ENCODE peak calls at places on chromosomes 7 and 10, in four cellular contexts. One of them, this sample, is unnamed.

GRCh38 chr7:42247301-42247700 is 10.3 kb upstream of the GLI3 start:
- DNase-seq in endothelial cell: no peak
- DNase-seq in AG09309: no peak
- DNase-seq in keratinocyte: no peak
- DNase-seq in this sample: no peak

GRCh38 chr10:24446739-24447138 is 237.8 kb downstream of the KIAA1217 start:
- DNase-seq in AG09309: no peak
- DNase-seq in keratinocyte: no peak
- DNase-seq in endothelial cell: no peak
- DNase-seq in this sample: peak

GRCh38 chr10:75466886-75467285 is 35.5 kb downstream of the LRMDA start:
- DNase-seq in endothelial cell: no peak
- DNase-seq in keratinocyte: no peak
- DNase-seq in AG09309: no peak
- DNase-seq in this sample: no peak

GRCh38 chr10:126110434-126110833 is 214.1 kb downstream of the FANK1 start:
- DNase-seq in AG09309: peak
- DNase-seq in endothelial cell: no peak
- DNase-seq in keratinocyte: no peak
- DNase-seq in this sample: no peak

GRCh38 chr10:127148066-127148932 is 48.1 kb downstream of the INSYN2A start:
- DNase-seq in AG09309: no peak
- DNase-seq in keratinocyte: peak
- DNase-seq in endothelial cell: no peak
- DNase-seq in this sample: peak

GRCh38 chr7:102261451-102261850 is 25.2 kb upstream of the SH2B2 start:
- DNase-seq in keratinocyte: no peak
- DNase-seq in AG09309: no peak
- DNase-seq in endothelial cell: no peak
- DNase-seq in this sample: no peak

GRCh38 chr10:12848439-12849173 is 152.9 kb downstream of the CCDC3 start:
- DNase-seq in keratinocyte: no peak
- DNase-seq in AG09309: no peak
- DNase-seq in endothelial cell: no peak
- DNase-seq in this sample: no peak

GRCh38 chr10:97059006-97059871 is 126.5 kb downstream of the SLIT1 start:
- DNase-seq in endothelial cell: peak
- DNase-seq in keratinocyte: no peak
- DNase-seq in AG09309: no peak
- DNase-seq in this sample: no peak

GRCh38 chr10:123270221-123270620 is 116.0 kb downstream of the BUB3 start:
- DNase-seq in AG09309: peak
- DNase-seq in keratinocyte: no peak
- DNase-seq in endothelial cell: no peak
- DNase-seq in this sample: no peak

GRCh38 chr7:45921699-45922519 is 837 bp upstream of the IGFBP3 start:
- DNase-seq in endothelial cell: peak
- DNase-seq in keratinocyte: no peak
- DNase-seq in AG09309: no peak
- DNase-seq in this sample: no peak

GRCh38 chr7:11237742-11238141 is 264.1 kb downstream of the PHF14 start:
- DNase-seq in keratinocyte: no peak
- DNase-seq in endothelial cell: no peak
- DNase-seq in AG09309: no peak
- DNase-seq in this sample: no peak

GRCh38 chr7:141097430-141097829 is 23.6 kb downstream of the TMEM178B start:
- DNase-seq in endothelial cell: peak
- DNase-seq in AG09309: no peak
- DNase-seq in keratinocyte: no peak
- DNase-seq in this sample: no peak

GRCh38 chr7:6232534-6232933 is 39.9 kb downstream of the CYTH3 start:
- DNase-seq in endothelial cell: no peak
- DNase-seq in keratinocyte: no peak
- DNase-seq in AG09309: no peak
- DNase-seq in this sample: no peak

GRCh38 chr7:4878336-4879335 is 4.9 kb downstream of the RADIL start:
- DNase-seq in AG09309: no peak
- DNase-seq in endothelial cell: no peak
- DNase-seq in keratinocyte: no peak
- DNase-seq in this sample: no peak

GRCh38 chr7:98051118-98051744 is 55.4 kb upstream of the LMTK2 start:
- DNase-seq in AG09309: no peak
- DNase-seq in endothelial cell: peak
- DNase-seq in keratinocyte: no peak
- DNase-seq in this sample: no peak

GRCh38 chr10:100737359-100738054 is 7.9 kb upstream of the PAX2 start:
- DNase-seq in keratinocyte: no peak
- DNase-seq in AG09309: no peak
- DNase-seq in endothelial cell: no peak
- DNase-seq in this sample: no peak

GRCh38 chr7:144513332-144513731 is 109.8 kb upstream of the NOBOX start:
- DNase-seq in keratinocyte: no peak
- DNase-seq in AG09309: no peak
- DNase-seq in endothelial cell: peak
- DNase-seq in this sample: no peak

GRCh38 chr10:131703527-131703926 is 197.3 kb upstream of the PPP2R2D start:
- DNase-seq in AG09309: no peak
- DNase-seq in keratinocyte: no peak
- DNase-seq in endothelial cell: no peak
- DNase-seq in this sample: no peak

GRCh38 chr7:116252249-116252648 is 41.9 kb downstream of the TES start:
- DNase-seq in endothelial cell: no peak
- DNase-seq in AG09309: no peak
- DNase-seq in keratinocyte: no peak
- DNase-seq in this sample: no peak

GRCh38 chr7:28013441-28013840 is 167.2 kb downstream of the JAZF1 start:
- DNase-seq in keratinocyte: no peak
- DNase-seq in endothelial cell: no peak
- DNase-seq in AG09309: no peak
- DNase-seq in this sample: no peak

GRCh38 chr7:113561446-113561845 is 357.4 kb downstream of the PPP1R3A start:
- DNase-seq in endothelial cell: no peak
- DNase-seq in keratinocyte: no peak
- DNase-seq in AG09309: no peak
- DNase-seq in this sample: no peak

GRCh38 chr7:112350596-112350995 is 99.7 kb upstream of the IFRD1 start:
- DNase-seq in keratinocyte: no peak
- DNase-seq in endothelial cell: no peak
- DNase-seq in AG09309: no peak
- DNase-seq in this sample: no peak

GRCh38 chr10:61475449-61475873 is 22.3 kb upstream of the TMEM26 start:
- DNase-seq in endothelial cell: no peak
- DNase-seq in keratinocyte: no peak
- DNase-seq in AG09309: peak
- DNase-seq in this sample: no peak

GRCh38 chr10:117609095-117609821 is 66.7 kb downstream of the EMX2 start:
- DNase-seq in endothelial cell: no peak
- DNase-seq in keratinocyte: peak
- DNase-seq in AG09309: no peak
- DNase-seq in this sample: peak

GRCh38 chr7:158702196-158702595 is 2.4 kb downstream of the NCAPG2 start:
- DNase-seq in keratinocyte: no peak
- DNase-seq in endothelial cell: no peak
- DNase-seq in AG09309: no peak
- DNase-seq in this sample: no peak

GRCh38 chr10:5146920-5147254 is 38.1 kb downstream of the AKR1C8 start:
- DNase-seq in AG09309: no peak
- DNase-seq in endothelial cell: no peak
- DNase-seq in keratinocyte: no peak
- DNase-seq in this sample: no peak

GRCh38 chr7:158558816-158559215 is 28.8 kb downstream of the PTPRN2 start:
- DNase-seq in keratinocyte: no peak
- DNase-seq in AG09309: no peak
- DNase-seq in endothelial cell: no peak
- DNase-seq in this sample: no peak

GRCh38 chr7:96599288-96599936 is 110.2 kb downstream of the SEM1 start:
- DNase-seq in keratinocyte: no peak
- DNase-seq in endothelial cell: no peak
- DNase-seq in AG09309: no peak
- DNase-seq in this sample: no peak

GRCh38 chr7:96591159-96591899 is 118.3 kb downstream of the SEM1 start:
- DNase-seq in keratinocyte: no peak
- DNase-seq in AG09309: no peak
- DNase-seq in endothelial cell: no peak
- DNase-seq in this sample: no peak

GRCh38 chr7:96598421-96598820 is 111.2 kb downstream of the SEM1 start:
- DNase-seq in endothelial cell: no peak
- DNase-seq in AG09309: no peak
- DNase-seq in keratinocyte: no peak
- DNase-seq in this sample: no peak

GRCh38 chr7:96591900-96592676 is 117.6 kb downstream of the SEM1 start:
- DNase-seq in endothelial cell: no peak
- DNase-seq in keratinocyte: no peak
- DNase-seq in AG09309: no peak
- DNase-seq in this sample: no peak

GRCh38 chr7:96596120-96596826 is 113.4 kb downstream of the SEM1 start:
- DNase-seq in keratinocyte: no peak
- DNase-seq in AG09309: no peak
- DNase-seq in endothelial cell: no peak
- DNase-seq in this sample: no peak
- TF ChIP-seq CTCF in keratinocyte: peak
- TF ChIP-seq CTCF in AG09309: peak
- TF ChIP-seq CTCF in endothelial cell: peak
- TF ChIP-seq CTCF in this sample: peak

DNA sequence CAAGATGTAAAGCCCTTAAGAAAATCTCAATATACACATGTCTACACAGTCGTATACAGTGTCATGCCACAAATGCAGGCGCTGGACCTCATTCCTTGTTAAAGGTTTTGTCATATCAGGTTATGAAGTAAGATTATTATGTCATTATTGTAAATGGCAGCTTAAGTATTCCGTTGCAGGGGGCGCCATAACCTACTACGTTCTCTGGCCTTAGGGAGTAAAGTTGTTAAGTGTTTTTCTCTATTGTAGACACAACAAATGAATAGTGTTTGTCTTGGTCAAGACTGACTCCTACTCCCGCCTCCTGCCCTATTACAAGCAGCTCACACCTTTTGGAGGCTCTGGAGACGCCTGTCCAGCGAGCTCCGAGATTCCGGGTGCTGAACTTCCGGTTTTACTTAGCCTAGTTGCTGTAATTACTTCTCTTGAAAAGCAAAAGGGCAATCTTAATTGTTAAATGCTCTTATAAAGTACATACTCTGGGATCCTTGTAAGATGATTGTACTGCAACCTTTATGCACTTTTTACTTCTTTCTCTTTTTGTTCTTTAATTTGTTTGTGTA is 984 bp downstream of the GATAD1 start:
- DNase-seq in endothelial cell: peak
- DNase-seq in keratinocyte: no peak
- DNase-seq in AG09309: peak
- DNase-seq in this sample: no peak
- TF ChIP-seq CTCF in endothelial cell: no peak
- TF ChIP-seq CTCF in keratinocyte: peak
- TF ChIP-seq CTCF in AG09309: peak
- TF ChIP-seq CTCF in this sample: peak

DNA sequence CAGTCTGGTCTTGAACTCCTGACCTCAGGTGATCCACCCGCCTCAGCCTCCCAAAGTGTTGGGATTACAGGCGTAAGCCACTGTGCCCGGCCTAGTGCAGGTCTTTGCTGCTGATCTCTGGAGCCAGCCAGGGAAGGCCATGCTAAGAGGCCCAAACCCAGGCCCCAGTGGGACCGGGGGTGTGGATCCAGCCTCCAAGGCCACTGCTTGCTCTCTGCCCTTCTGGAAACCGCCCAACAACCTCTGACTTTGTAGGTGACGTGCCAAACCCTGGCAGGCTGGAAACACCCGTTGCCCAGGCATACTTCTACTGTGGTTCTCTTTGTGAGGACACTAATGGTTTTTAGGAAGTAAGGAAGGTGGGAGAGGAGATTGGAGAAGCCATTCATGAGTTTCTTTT is 83.5 kb upstream of the GNA12 start:
- DNase-seq in AG09309: no peak
- DNase-seq in keratinocyte: no peak
- DNase-seq in endothelial cell: no peak
- DNase-seq in this sample: no peak
- TF ChIP-seq CTCF in AG09309: no peak
- TF ChIP-seq CTCF in keratinocyte: no peak
- TF ChIP-seq CTCF in endothelial cell: no peak
- TF ChIP-seq CTCF in this sample: no peak

GRCh38 chr10:71632896-71633600 is 86.5 kb downstream of the C10orf105 start:
- DNase-seq in keratinocyte: no peak
- DNase-seq in endothelial cell: no peak
- DNase-seq in AG09309: no peak
- DNase-seq in this sample: no peak

GRCh38 chr10:71635251-71635866 is 84.2 kb downstream of the C10orf105 start:
- DNase-seq in AG09309: no peak
- DNase-seq in endothelial cell: no peak
- DNase-seq in keratinocyte: no peak
- DNase-seq in this sample: no peak

GRCh38 chr10:71634531-71635164 is 84.9 kb downstream of the C10orf105 start:
- DNase-seq in keratinocyte: no peak
- DNase-seq in endothelial cell: no peak
- DNase-seq in AG09309: no peak
- DNase-seq in this sample: no peak

GRCh38 chr10:71632200-71632820 is 87.3 kb downstream of the C10orf105 start:
- DNase-seq in endothelial cell: no peak
- DNase-seq in AG09309: no peak
- DNase-seq in keratinocyte: no peak
- DNase-seq in this sample: no peak

DNA sequence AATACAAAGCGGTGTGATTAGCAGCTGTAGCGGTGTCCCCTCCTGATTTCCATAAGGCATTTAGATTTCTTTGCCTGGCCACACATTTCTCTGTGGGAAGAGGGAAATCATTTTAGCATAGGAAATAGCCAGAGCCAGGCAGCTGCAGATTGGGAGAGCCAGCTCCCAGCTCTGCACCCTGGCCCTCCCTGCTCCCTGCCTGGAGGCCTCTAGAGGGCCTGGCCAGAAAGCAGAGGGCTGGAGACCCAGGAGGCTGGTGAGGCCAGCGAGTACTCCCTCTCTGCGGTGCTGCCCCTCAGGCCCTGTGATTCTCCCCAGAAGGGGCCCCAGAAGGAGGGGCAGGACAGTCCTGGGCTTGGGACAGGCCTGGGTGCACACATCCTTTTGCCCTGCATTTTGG is 85.6 kb downstream of the C10orf105 start:
- DNase-seq in endothelial cell: no peak
- DNase-seq in AG09309: no peak
- DNase-seq in keratinocyte: no peak
- DNase-seq in this sample: no peak
- TF ChIP-seq CTCF in endothelial cell: no peak
- TF ChIP-seq CTCF in AG09309: no peak
- TF ChIP-seq CTCF in keratinocyte: no peak
- TF ChIP-seq CTCF in this sample: no peak

GRCh38 chr7:134690016-134690415 is 43.4 kb downstream of the BPGM start:
- DNase-seq in AG09309: no peak
- DNase-seq in endothelial cell: no peak
- DNase-seq in keratinocyte: no peak
- DNase-seq in this sample: peak
- TF ChIP-seq CTCF in AG09309: peak
- TF ChIP-seq CTCF in endothelial cell: no peak
- TF ChIP-seq CTCF in keratinocyte: peak
- TF ChIP-seq CTCF in this sample: peak